ENCODE peak calls at places on chromosomes 6 and 20, in nine cellular contexts. X is right lobe of liver, Y is foreskin fibroblast, A is thyroid gland, R is A549, B is upper lobe of right lung, F is thoracic aorta, S is fibroblast of mammary gland, U is sigmoid colon. Z is an unnamed sample.

GRCh38 chr6:31354788-31355539 is 2.0 kb downstream of the HLA-B start:
- DNase-seq in A (no peak), F (no peak), B (no peak), R (no peak), X (no peak), U (no peak), Y (no peak), S (no peak), Z (no peak)

GRCh38 chr20:53466279-53466678 is 127.4 kb downstream of the ZNF217 start:
- DNase-seq in U (no peak), Y (no peak), F (no peak), S (no peak), X (no peak), A (no peak), B (no peak), R (no peak), Z (no peak)

GRCh38 chr6:110710115-110710514 is 105.2 kb downstream of the CDK19 start:
- DNase-seq in X (no peak), R (no peak), Y (no peak), A (no peak), F (no peak), U (no peak), B (no peak), S (peak; percentile 35), Z (no peak)

GRCh38 chr20:46357030-46357514 is 48.8 kb upstream of the CDH22 start:
- DNase-seq in B (no peak), Y (no peak), U (no peak), S (no peak), R (no peak), A (peak; percentile 26), F (no peak), X (no peak), Z (no peak)

GRCh38 chr6:47670851-47671250 is 27.5 kb upstream of the ADGRF4 start:
- DNase-seq in R (no peak), X (no peak), B (no peak), F (no peak), U (no peak), A (no peak), S (no peak), Y (no peak), Z (no peak)

GRCh38 chr6:53359843-53360834 is 11.4 kb upstream of the ELOVL5 start:
- DNase-seq in R (peak; percentile 32), X (no peak), S (peak; percentile 54), A (peak; percentile 13), U (no peak), F (no peak), B (no peak), Y (peak; percentile 45), Z (no peak)

GRCh38 chr6:105097288-105097687 is 82.5 kb downstream of the POPDC3 start:
- DNase-seq in X (no peak), F (no peak), R (no peak), A (peak; percentile 61), B (peak; percentile 81), Y (no peak), U (no peak), S (no peak), Z (peak; percentile 72)

GRCh38 chr20:45290677-45291355 is 15.8 kb upstream of the RBPJL start:
- DNase-seq in Y (peak; percentile 56), X (peak; percentile 79), U (peak; percentile 87), R (peak; percentile 71), A (peak; percentile 86), F (peak; percentile 31), B (peak; percentile 85), S (peak; percentile 72), Z (peak; percentile 89)

GRCh38 chr20:51463998-51464397 is 78.5 kb downstream of the NFATC2 start:
- DNase-seq in A (no peak), Y (no peak), U (no peak), X (no peak), B (peak; percentile 28), S (no peak), R (no peak), F (no peak), Z (no peak)

DNA sequence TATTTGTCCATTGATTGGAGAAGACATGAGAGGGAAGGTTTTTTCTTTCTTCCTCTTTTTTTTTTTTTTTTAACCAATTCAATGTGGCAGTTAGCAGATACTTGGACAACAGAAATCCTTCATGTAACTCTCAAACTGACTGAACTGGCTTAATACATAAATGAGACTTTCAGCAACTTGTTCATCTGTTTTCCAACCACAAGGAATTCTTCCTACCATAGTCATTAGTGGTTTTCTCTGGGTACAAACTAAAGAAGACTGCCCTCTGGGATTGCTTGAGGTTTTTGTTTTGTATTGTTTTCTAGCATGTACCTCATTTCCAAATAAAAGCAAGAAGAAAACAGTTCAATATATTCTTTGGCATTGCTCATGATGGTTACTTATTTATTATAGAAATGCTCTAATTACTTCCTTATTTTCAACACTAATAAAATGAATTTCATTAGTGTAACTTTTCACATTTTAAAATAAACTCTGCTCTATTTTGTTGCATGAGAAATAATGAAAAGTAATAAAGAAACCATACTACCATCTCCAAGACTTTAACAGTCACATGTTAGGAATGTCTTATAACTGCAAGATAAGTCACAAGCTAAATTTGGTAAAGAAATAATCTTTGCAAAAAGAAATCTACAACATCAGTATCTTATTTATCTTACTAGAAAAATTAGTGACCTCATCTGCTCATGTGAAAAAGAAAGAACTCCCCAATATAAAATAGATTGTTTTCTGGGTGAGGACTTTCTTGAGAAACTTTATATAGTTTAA is 52.0 kb downstream of the ME1 start:
- DNase-seq in S (peak; percentile 83), A (no peak), B (no peak), R (no peak), X (no peak), F (no peak), Y (peak; percentile 56), U (no peak), Z (peak; percentile 17)
- TF ChIP-seq CTCF in S (no peak), A (no peak), B (no peak), R (no peak), X (no peak), F (no peak), Y (no peak), U (no peak), Z (no peak)

GRCh38 chr6:5898563-5898962 is 108.2 kb downstream of the NRN1 start:
- DNase-seq in F (no peak), R (no peak), U (no peak), B (no peak), S (no peak), X (no peak), Y (no peak), A (no peak), Z (no peak)
- TF ChIP-seq CTCF in F (no peak), R (no peak), U (no peak), B (no peak), S (no peak), X (no peak), Y (no peak), A (no peak), Z (no peak)

GRCh38 chr6:167659016-167659415 is 167.7 kb upstream of the AFDN start:
- DNase-seq in X (no peak), S (no peak), F (no peak), Y (no peak), A (no peak), R (no peak), U (no peak), B (no peak), Z (no peak)
- TF ChIP-seq CTCF in X (no peak), S (no peak), F (no peak), Y (no peak), A (no peak), R (no peak), U (no peak), B (no peak), Z (no peak)

GRCh38 chr6:41723936-41724637 is 11.3 kb downstream of the TFEB start:
- DNase-seq in F (no peak), Y (no peak), R (no peak), S (no peak), B (no peak), A (no peak), U (no peak), X (no peak), Z (no peak)

GRCh38 chr6:41720783-41721182 is 14.6 kb downstream of the TFEB start:
- DNase-seq in Y (no peak), A (no peak), R (no peak), F (no peak), X (no peak), U (no peak), S (no peak), B (no peak), Z (no peak)

GRCh38 chr6:41724638-41725501 is 10.5 kb downstream of the TFEB start:
- DNase-seq in X (no peak), B (no peak), Y (no peak), R (no peak), A (no peak), S (no peak), F (no peak), U (no peak), Z (no peak)

GRCh38 chr6:41721396-41721795 is 14.0 kb downstream of the TFEB start:
- DNase-seq in Y (no peak), A (no peak), U (no peak), B (no peak), F (no peak), R (no peak), X (no peak), S (no peak), Z (no peak)

GRCh38 chr6:41723178-41723935 is 12.1 kb downstream of the TFEB start:
- DNase-seq in Y (peak; percentile 92), A (peak; percentile 28), B (peak; percentile 93), X (peak; percentile 74), R (peak; percentile 63), S (peak; percentile 88), U (peak; percentile 91), F (peak; percentile 53), Z (peak; percentile 92)
- TF ChIP-seq CTCF in Y (no peak), A (no peak), B (no peak), X (no peak), R (no peak), S (no peak), U (no peak), F (peak; percentile 30), Z (no peak)

GRCh38 chr20:57998981-57999464 is 229.4 kb downstream of the ANKRD60 start:
- DNase-seq in A (no peak), B (no peak), S (no peak), R (no peak), X (no peak), U (no peak), F (no peak), Y (no peak), Z (no peak)

GRCh38 chr20:58003525-58003924 is 224.9 kb downstream of the ANKRD60 start:
- DNase-seq in R (peak; percentile 50), X (no peak), B (no peak), F (no peak), Y (no peak), S (no peak), U (no peak), A (no peak), Z (no peak)

GRCh38 chr20:58002901-58003300 is 225.6 kb downstream of the ANKRD60 start:
- DNase-seq in S (no peak), Y (no peak), B (no peak), A (no peak), R (no peak), X (no peak), F (no peak), U (no peak), Z (no peak)

GRCh38 chr20:57999465-58000111 is 228.9 kb downstream of the ANKRD60 start:
- DNase-seq in B (no peak), F (no peak), R (no peak), S (no peak), U (no peak), X (no peak), Y (no peak), A (no peak), Z (no peak)

DNA sequence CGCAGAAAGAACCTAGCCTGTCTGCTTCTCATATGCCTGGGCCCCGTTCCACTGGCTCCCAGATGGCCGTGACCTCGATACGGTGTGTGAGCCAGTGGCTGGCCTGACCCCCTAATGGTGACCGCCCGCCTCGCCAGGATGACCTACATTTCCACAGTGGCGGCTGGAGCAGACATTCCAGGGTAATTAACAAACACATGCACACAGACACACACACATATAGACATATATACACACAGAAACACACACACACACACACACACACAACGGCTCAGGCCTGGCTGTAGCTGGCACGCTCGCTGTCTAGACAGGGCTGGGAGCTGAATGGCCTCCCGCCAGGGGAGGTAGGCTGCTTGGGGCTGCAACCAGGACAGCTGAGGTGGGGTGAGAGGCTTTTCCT is 227.1 kb downstream of the ANKRD60 start:
- DNase-seq in Y (no peak), A (peak; percentile 13), U (no peak), F (peak; percentile 43), B (no peak), X (no peak), S (no peak), R (no peak), Z (no peak)
- TF ChIP-seq CTCF in Y (no peak), A (no peak), U (no peak), F (no peak), B (no peak), X (no peak), S (no peak), R (no peak), Z (no peak)